ENCODE peak calls at places on chromosomes 12 and 14, in seven cellular contexts. B is NCI-H1694; A is CD4-positive, CD25-positive, alpha-beta regulatory T cell; D is stimulated activated CD4-positive, alpha-beta T cell treated with anti-CD3 and anti-CD28 coated beads, Interleukin-4, amount 100 ng/mL, for 4 hours; M is fibroblast of pulmonary artery; P is activated CD8-positive, alpha-beta T cell treated with anti-CD3 and anti-CD28 coated beads, Interleukin-2, amount 10 ng/mL, durations not matched to agents 7 days and 5 days; U is CD8-positive, alpha-beta memory T cell. T is an unnamed sample.

GRCh38 chr12:104454997-104455396 is 1.8 kb upstream of the CHST11 start:
- DNase-seq in U (no peak), A (no peak), B (no peak), M (peak; percentile 43), P (no peak), D (no peak), T (peak; percentile 52)

GRCh38 chr14:81400852-81401251 is 728 bp upstream of the STON2 start:
- DNase-seq in D (no peak), P (no peak), A (no peak), B (no peak), M (peak; percentile 88), U (no peak), T (peak; percentile 19)

GRCh38 chr14:97866186-97866585 is 1069.0 kb downstream of the VRK1 start:
- DNase-seq in A (no peak), P (no peak), B (no peak), D (no peak), U (no peak), M (no peak), T (no peak)

GRCh38 chr12:114403044-114403689 is 2.8 kb downstream of the TBX5 start:
- DNase-seq in P (no peak), D (no peak), U (no peak), B (no peak), M (peak; percentile 52), A (no peak), T (no peak)

GRCh38 chr14:71354801-71355200 is 447.5 kb downstream of the PCNX1 start:
- DNase-seq in D (no peak), A (no peak), M (peak; percentile 36), B (no peak), P (no peak), U (no peak), T (no peak)

GRCh38 chr14:79598339-79598738 is 613.0 kb downstream of the DIO2 start:
- DNase-seq in P (no peak), D (no peak), A (no peak), M (peak; percentile 72), B (no peak), U (no peak), T (peak; percentile 74)

GRCh38 chr12:123126294-123127144 is 24.4 kb downstream of the PITPNM2 start:
- DNase-seq in U (no peak), B (no peak), P (no peak), D (no peak), M (peak; percentile 98), A (no peak), T (peak; percentile 99)

GRCh38 chr14:82710257-82710841 is 1176.7 kb upstream of the SEL1L start:
- DNase-seq in U (no peak), B (peak; percentile 64), P (peak; percentile 49), M (peak; percentile 58), D (no peak), A (no peak), T (peak; percentile 52)

GRCh38 chr12:114697741-114698565 is 14.0 kb upstream of the TBX3 start:
- DNase-seq in A (no peak), D (no peak), M (no peak), P (no peak), B (no peak), U (no peak), T (peak; percentile 52)

GRCh38 chr14:90629471-90629870 is 186.8 kb downstream of the TTC7B start:
- DNase-seq in A (no peak), D (no peak), U (no peak), M (no peak), P (no peak), B (no peak), T (no peak)

GRCh38 chr14:70981005-70981952 is 74.0 kb downstream of the PCNX1 start:
- DNase-seq in A (peak; percentile 34), U (no peak), D (no peak), B (no peak), P (no peak), M (peak; percentile 22), T (no peak)

GRCh38 chr12:124694250-124694649 is 126.8 kb upstream of the NCOR2 start:
- DNase-seq in M (no peak), B (no peak), A (no peak), U (no peak), P (peak; percentile 72), D (no peak), T (no peak)

GRCh38 chr12:98939350-98939749 is 294.3 kb downstream of the APAF1 start:
- DNase-seq in P (no peak), B (no peak), M (peak; percentile 42), A (no peak), U (no peak), D (no peak), T (peak; percentile 6)

GRCh38 chr14:62322216-62322615 is 560.0 kb downstream of the SNAPC1 start:
- DNase-seq in M (no peak), U (no peak), A (no peak), B (no peak), D (no peak), P (no peak), T (no peak)

GRCh38 chr12:52355181-52355580 is 12.1 kb downstream of the KRT85 start:
- DNase-seq in D (no peak), P (no peak), B (no peak), A (no peak), M (no peak), U (no peak), T (no peak)